ENCODE peak calls at places on chromosomes 2 and 18, in four cellular contexts. F is fibroblast of lung, Q is iPS-NIHi11, T is nucleus accumbens. L is an unnamed sample.

GRCh38 chr2:170467568-170468422 is 247.3 kb upstream of the SP5 start:
- DNase-seq in F (no peak), T (no peak), Q (no peak), L (no peak)

GRCh38 chr2:83233284-83233683 is 1225.8 kb downstream of the SUCLG1 start:
- DNase-seq in Q (no peak), F (no peak), T (no peak), L (no peak)

GRCh38 chr18:56770873-56771272 is 119.7 kb downstream of the WDR7 start:
- DNase-seq in Q (no peak), T (no peak), F (peak; percentile 31), L (no peak)

GRCh38 chr2:15912203-15912602 is 28.1 kb upstream of the MYCN start:
- DNase-seq in T (no peak), Q (no peak), F (peak; percentile 28), L (peak; percentile 16)

GRCh38 chr2:3628800-3629199 is 29.2 kb upstream of the ALLC start:
- DNase-seq in Q (peak; percentile 76), F (no peak), T (no peak), L (peak; percentile 46)

GRCh38 chr2:174787485-174788205 is 23.4 kb upstream of the CHRNA1 start:
- DNase-seq in T (no peak), F (peak; percentile 99), Q (peak; percentile 53), L (no peak)

GRCh38 chr2:96601382-96602292 is 36.5 kb downstream of the KANSL3 start:
- DNase-seq in F (no peak), T (no peak), Q (no peak), L (no peak)

GRCh38 chr2:133262888-133263287 is 305.4 kb downstream of the NCKAP5 start:
- DNase-seq in Q (no peak), T (no peak), F (peak; percentile 44), L (no peak)

GRCh38 chr18:48166971-48167370 is 236.5 kb upstream of the SMAD2 start:
- DNase-seq in T (no peak), F (no peak), Q (no peak), L (peak; percentile 80)

GRCh38 chr2:162058973-162059668 is 14.9 kb downstream of the DPP4 start:
- DNase-seq in Q (no peak), T (no peak), F (no peak), L (no peak)

GRCh38 chr2:144230057-144230451 is 289.9 kb downstream of the ZEB2 start:
- DNase-seq in F (peak; percentile 19), Q (no peak), T (no peak), L (no peak)

GRCh38 chr2:231029563-231029962 is 7.8 kb upstream of the C2orf72 start:
- DNase-seq in T (no peak), Q (no peak), F (no peak), L (no peak)

GRCh38 chr18:51427012-51427411 is 229.5 kb upstream of the MEX3C start:
- DNase-seq in Q (no peak), T (no peak), F (no peak), L (no peak)

GRCh38 chr2:19035238-19035637 is 323.2 kb downstream of the OSR1 start:
- DNase-seq in T (no peak), Q (no peak), F (peak; percentile 89), L (no peak)

GRCh38 chr2:62787381-62787780 is 81.9 kb downstream of the EHBP1 start:
- DNase-seq in T (no peak), F (peak; percentile 74), Q (peak; percentile 29), L (no peak)

GRCh38 chr18:42330296-42330695 is 375.3 kb downstream of the PIK3C3 start:
- DNase-seq in Q (no peak), F (no peak), T (no peak), L (no peak)

GRCh38 chr2:7007846-7008741 is 90.9 kb downstream of the RNF144A start:
- DNase-seq in Q (no peak), F (peak; percentile 62), T (peak; percentile 88), L (peak; percentile 34)

GRCh38 chr2:239168575-239168974 is 232.2 kb downstream of the HDAC4 start:
- DNase-seq in F (no peak), Q (no peak), T (no peak), L (peak; percentile 34)

GRCh38 chr2:237235383-237236095 is 149.8 kb downstream of the COPS8 start:
- DNase-seq in F (peak; percentile 97), T (no peak), Q (no peak), L (no peak)

GRCh38 chr18:68922392-68922791 is 124.5 kb downstream of the CCDC102B start:
- DNase-seq in Q (no peak), F (no peak), T (no peak), L (no peak)

GRCh38 chr2:47237375-47238357 is 82.6 kb upstream of the STPG4 start:
- DNase-seq in Q (peak; percentile 52), F (peak; percentile 67), T (no peak), L (no peak)

GRCh38 chr2:43764086-43764710 is 9.6 kb upstream of the DYNC2LI1 start:
- DNase-seq in F (peak; percentile 31), Q (no peak), T (no peak), L (no peak)

GRCh38 chr2:98730851-98731708 is at the start of gene MGAT4A:
- DNase-seq in Q (peak; percentile 90), T (peak; percentile 62), F (peak; percentile 11), L (peak; percentile 79)

GRCh38 chr18:79687806-79688205 is 8.2 kb downstream of the CTDP1 start:
- DNase-seq in F (peak; percentile 46), Q (no peak), T (no peak), L (no peak)

GRCh38 chr18:58768293-58768974 is 96.2 kb upstream of the ZNF532 start:
- DNase-seq in T (peak; percentile 63), Q (peak; percentile 90), F (peak; percentile 45), L (peak; percentile 90)

GRCh38 chr2:151967829-151968722 is 130.8 kb downstream of the CACNB4 start:
- DNase-seq in Q (no peak), F (peak; percentile 4), T (no peak), L (no peak)

GRCh38 chr2:174326880-174327558 is 7.7 kb upstream of the SP9 start:
- DNase-seq in T (no peak), F (no peak), Q (peak; percentile 23), L (no peak)

GRCh38 chr2:12725238-12726187 is 8.8 kb downstream of the TRIB2 start:
- DNase-seq in F (no peak), Q (no peak), T (no peak), L (no peak)

GRCh38 chr2:69989017-69989416 is 27.6 kb upstream of the ASPRV1 start:
- DNase-seq in Q (peak; percentile 23), F (no peak), T (no peak), L (no peak)

GRCh38 chr2:48114256-48114655 is 208.0 kb upstream of the FBXO11 start:
- DNase-seq in T (no peak), Q (no peak), F (peak; percentile 92), L (no peak)

GRCh38 chr2:9984217-9984739 is 32.8 kb downstream of the GRHL1 start:
- DNase-seq in Q (peak; percentile 83), T (no peak), F (peak; percentile 73), L (no peak)

GRCh38 chr2:230578106-230578505 is 134.5 kb upstream of the CAB39 start:
- DNase-seq in Q (no peak), T (no peak), F (no peak), L (no peak)

GRCh38 chr2:53208815-53209214 is 558.8 kb upstream of the CHAC2 start:
- DNase-seq in F (no peak), Q (no peak), T (no peak), L (no peak)

GRCh38 chr2:237717366-237718276 is 81.0 kb upstream of the RBM44 start:
- DNase-seq in Q (no peak), F (no peak), T (no peak), L (no peak)

GRCh38 chr2:118672571-118673158 is 174.8 kb downstream of the EN1 start:
- DNase-seq in F (peak; percentile 21), Q (no peak), T (no peak), L (no peak)

GRCh38 chr2:168584934-168585333 is 128.9 kb downstream of the CERS6 start:
- DNase-seq in T (no peak), F (no peak), Q (no peak), L (no peak)

GRCh38 chr2:37283207-37283606 is 41.4 kb downstream of the PRKD3 start:
- DNase-seq in F (peak; percentile 92), T (no peak), Q (no peak), L (no peak)

GRCh38 chr2:195477248-195477995 is 179.6 kb upstream of the SLC39A10 start:
- DNase-seq in F (peak; percentile 82), Q (no peak), T (no peak), L (no peak)